ENCODE peak calls at places on chromosomes 11 and 22, in nine cellular contexts. V, G, P, L, O, H, S, R and X are unnamed samples. For H3K4me1, the result is how much of the 10 kb centered on the place peaks cover.

GRCh38 chr11:31160504-31161422 is 208.8 kb downstream of the DCDC1 start:
- DNase-seq in P (no peak), R (peak), H (no peak), L (peak), O (no peak), S (no peak), V (peak), G (no peak), X (no peak)

GRCh38 chr11:34654491-34655334 is 33.8 kb downstream of the EHF start:
- DNase-seq in S (no peak), O (peak), G (no peak), R (peak), L (peak), V (peak), P (no peak), H (peak), X (peak)

GRCh38 chr11:14544611-14545010 is 24.4 kb upstream of the PSMA1 start:
- DNase-seq in H (no peak), O (peak), P (no peak), S (no peak), V (no peak), L (no peak), G (no peak), R (peak), X (no peak)

GRCh38 chr11:36775157-36775556 is 177.1 kb upstream of the RAG2 start:
- DNase-seq in O (no peak), L (peak), P (no peak), R (peak), G (no peak), H (peak), V (peak), S (no peak), X (no peak)

GRCh38 chr11:1841511-1842148 is 2.8 kb downstream of the TNNI2 start:
- DNase-seq in L (no peak), S (peak), H (no peak), O (no peak), P (no peak), G (no peak), R (no peak), V (no peak), X (no peak)

GRCh38 chr11:103920449-103920848 is 116.0 kb upstream of the DDI1 start:
- DNase-seq in P (no peak), G (no peak), R (peak), V (no peak), S (no peak), H (peak), O (peak), L (no peak), X (no peak)

GRCh38 chr11:76030973-76031590 is 175.2 kb downstream of the WNT11 start:
- DNase-seq in O (peak), P (no peak), L (peak), G (no peak), S (no peak), R (peak), H (no peak), V (peak), X (no peak)

GRCh38 chr11:58058276-58059010 is 27.7 kb downstream of the OR6Q1 start:
- DNase-seq in V (peak), S (peak), H (no peak), L (peak), P (no peak), G (peak), R (no peak), O (no peak), X (peak)

GRCh38 chr11:88375927-88376470 is 38.5 kb upstream of the CTSC start:
- DNase-seq in S (no peak), P (no peak), H (no peak), V (no peak), L (no peak), O (no peak), R (no peak), G (no peak), X (no peak)

GRCh38 chr22:22976033-22976922 is 88.7 kb downstream of the IGLL5 start:
- DNase-seq in V (no peak), P (no peak), L (no peak), R (no peak), H (no peak), G (no peak), O (no peak), S (no peak), X (no peak)

GRCh38 chr11:128837627-128838026 is 29.5 kb downstream of the KCNJ1 start:
- DNase-seq in V (no peak), H (no peak), R (no peak), L (no peak), O (no peak), S (no peak), G (no peak), P (no peak), X (no peak)

DNA sequence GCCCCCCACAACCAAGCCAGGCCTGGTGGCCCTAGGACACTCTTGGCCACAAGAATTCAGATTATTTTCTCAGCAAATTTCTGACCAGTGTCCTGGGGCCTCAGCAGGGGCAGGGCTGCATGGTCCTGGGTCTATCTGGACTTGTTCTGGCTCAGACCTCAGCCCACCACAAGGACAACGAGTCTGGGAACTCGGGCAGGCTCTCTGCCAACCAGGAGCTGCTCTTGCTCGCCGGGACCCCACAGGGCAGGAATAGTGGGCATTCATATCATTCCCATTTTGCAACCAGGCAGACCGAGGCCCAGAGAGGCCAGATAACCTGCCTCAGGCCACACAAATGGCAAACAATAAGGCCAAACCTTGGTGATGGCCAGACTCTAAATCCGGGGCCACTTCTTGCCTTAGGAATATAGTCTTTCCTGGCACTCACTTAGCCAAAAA is 75.4 kb upstream of the WNT7B start:
- DNase-seq in S (peak), V (no peak), G (no peak), P (no peak), O (no peak), L (no peak), R (peak), H (peak), X (peak)
- H3K9ac ChIP-seq in S (peak), V (no peak), G (peak), P (peak), O (peak), L (peak), R (peak), H (peak), X (no peak)

DNA sequence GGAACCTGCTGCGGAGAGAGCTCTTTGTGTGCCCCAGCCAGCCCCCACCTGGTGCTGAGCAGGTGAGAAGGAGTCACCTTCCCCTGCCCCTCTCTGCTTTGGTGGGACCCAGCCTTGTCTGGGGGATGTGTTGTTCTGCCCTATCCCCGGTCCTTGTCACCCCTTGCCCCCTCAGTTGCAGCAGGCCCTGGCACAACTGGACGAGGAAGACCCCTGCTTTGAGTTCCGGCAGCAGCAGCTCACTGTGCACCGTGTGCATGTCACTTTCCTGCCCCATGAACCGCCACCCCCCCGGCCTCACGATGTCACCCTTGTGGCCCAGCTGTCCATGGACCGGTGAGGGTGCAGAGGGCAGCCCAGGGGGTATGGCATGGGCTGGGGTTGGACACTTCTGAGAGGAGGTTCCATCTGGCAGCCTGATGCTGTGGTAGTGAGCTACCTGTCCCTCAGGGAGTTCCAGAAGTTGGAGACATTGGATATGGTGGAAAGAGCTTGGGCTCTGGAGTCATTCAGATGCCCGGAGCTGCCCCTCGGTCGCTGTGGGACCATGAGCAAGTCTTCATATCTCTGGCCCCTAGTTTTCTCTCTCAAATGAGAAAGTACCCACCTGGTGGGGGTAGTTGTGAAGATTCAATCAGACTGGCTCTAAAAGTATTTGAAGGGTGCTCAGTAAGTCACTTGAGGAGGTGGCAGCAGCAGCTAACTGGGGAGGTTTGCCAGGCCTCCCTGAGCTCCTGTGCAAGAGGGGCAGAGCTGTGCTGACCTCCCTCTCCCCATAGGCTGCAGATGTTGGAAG is 4.3 kb downstream of the LARGE2 start:
- DNase-seq in V (no peak), O (no peak), S (peak), L (no peak), P (no peak), R (no peak), G (no peak), H (no peak), X (no peak)
- H3K4me1 ChIP-seq in V (under half), O (under half), S (under half), L (under half), P (under half), R (under half), G (under half), H (under half), X (under half)

GRCh38 chr22:29838599-29838956 is 504 bp upstream of the ASCC2 start:
- DNase-seq in G (no peak), S (no peak), L (no peak), R (no peak), O (no peak), V (no peak), P (no peak), H (no peak), X (no peak)

GRCh38 chr22:29846290-29846689 is 8.2 kb upstream of the ASCC2 start:
- DNase-seq in S (no peak), P (no peak), H (no peak), O (no peak), R (no peak), G (no peak), L (no peak), V (no peak), X (no peak)

GRCh38 chr22:29842172-29842571 is 4.1 kb upstream of the ASCC2 start:
- DNase-seq in L (peak), P (no peak), R (no peak), S (no peak), H (no peak), O (no peak), G (no peak), V (no peak), X (no peak)

GRCh38 chr22:29840498-29840897 is 2.4 kb upstream of the ASCC2 start:
- DNase-seq in R (peak), S (no peak), O (no peak), P (no peak), G (no peak), V (peak), H (no peak), L (no peak), X (no peak)

DNA sequence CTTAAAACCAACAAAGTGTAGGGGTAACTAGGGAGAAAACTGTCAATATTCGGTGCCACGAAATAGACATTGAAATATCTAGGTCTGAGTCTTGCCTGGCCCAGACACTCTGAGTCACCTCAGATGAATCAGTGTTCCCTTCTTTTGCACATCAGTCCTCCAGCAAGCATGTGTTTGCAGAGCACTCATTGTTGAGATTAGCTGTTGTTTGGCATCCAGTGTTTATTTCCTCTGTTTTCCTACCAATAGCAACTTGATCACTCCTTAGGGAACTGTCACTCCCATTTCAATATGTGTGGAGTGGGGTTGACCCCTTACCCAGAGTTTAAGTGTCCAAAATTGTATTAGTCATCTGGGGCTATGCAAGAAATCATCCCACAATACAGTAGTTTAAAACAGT is 4.7 kb upstream of the ASCC2 start:
- DNase-seq in S (no peak), P (no peak), V (peak), O (peak), G (no peak), H (peak), R (peak), L (peak), X (no peak)
- H3K9ac ChIP-seq in S (no peak), P (no peak), V (no peak), O (no peak), G (no peak), H (peak), R (peak), L (peak), X (no peak)

DNA sequence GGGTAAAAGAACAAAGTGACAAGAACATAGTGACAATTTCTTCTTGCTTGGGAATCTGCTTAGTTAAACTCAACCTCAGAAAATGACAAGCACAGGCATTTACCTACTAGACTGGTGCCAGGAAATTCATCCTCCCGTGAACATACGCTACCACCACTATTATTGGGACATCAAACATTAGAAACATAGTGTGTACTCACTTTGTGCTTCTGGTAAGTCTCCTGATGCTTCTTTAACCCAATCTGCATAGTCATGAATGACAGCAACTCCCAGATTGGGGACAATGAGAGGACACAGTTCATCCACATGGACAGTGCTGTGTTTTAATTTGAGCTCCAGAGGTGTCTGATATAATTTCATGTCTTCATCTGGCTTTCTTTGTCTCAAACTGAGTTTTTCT is 29.2 kb upstream of the CHRNA10 start:
- DNase-seq in O (no peak), R (no peak), L (no peak), S (no peak), P (no peak), G (no peak), V (no peak), H (no peak), X (no peak)
- H3K4me1 ChIP-seq in O (under half), R (under half), L (under half), S (under half), P (under half), G (under half), V (under half), H (under half), X (under half)

GRCh38 chr11:60367009-60367408 is 11.3 kb upstream of the MS4A7 start:
- DNase-seq in S (no peak), O (no peak), V (no peak), P (no peak), H (no peak), R (no peak), L (no peak), G (no peak), X (no peak)
- H3K9ac ChIP-seq in S (no peak), O (no peak), V (no peak), P (no peak), H (no peak), R (no peak), L (no peak), G (no peak), X (no peak)

GRCh38 chr22:46146329-46146728 is 4.0 kb upstream of the PPARA start:
- DNase-seq in O (no peak), V (no peak), G (no peak), R (no peak), S (peak), P (no peak), L (no peak), H (no peak), X (no peak)

GRCh38 chr22:46147061-46147460 is 3.3 kb upstream of the PPARA start:
- DNase-seq in P (no peak), O (no peak), H (no peak), L (no peak), R (no peak), S (peak), V (no peak), G (no peak), X (peak)

GRCh38 chr22:46143491-46144147 is 6.7 kb upstream of the PPARA start:
- DNase-seq in H (no peak), P (no peak), G (no peak), L (no peak), R (no peak), S (peak), V (no peak), O (no peak), X (peak)

GRCh38 chr22:46145896-46146295 is 4.4 kb upstream of the PPARA start:
- DNase-seq in L (no peak), O (no peak), H (no peak), P (no peak), G (no peak), S (peak), R (no peak), V (no peak), X (no peak)

GRCh38 chr22:46145361-46145851 is 4.9 kb upstream of the PPARA start:
- DNase-seq in V (no peak), S (peak), O (no peak), G (no peak), H (no peak), P (no peak), L (no peak), R (no peak), X (peak)
- H3K4me1 ChIP-seq in V (under half), S (under half), O (under half), G (under half), H (under half), P (under half), L (under half), R (under half), X (under half)

GRCh38 chr11:118537409-118537980 is 6.5 kb downstream of the TMEM25 start:
- DNase-seq in G (no peak), S (no peak), H (no peak), R (no peak), L (no peak), V (no peak), O (no peak), P (no peak), X (no peak)
- H3K9ac ChIP-seq in G (no peak), S (no peak), H (no peak), R (no peak), L (no peak), V (no peak), O (no peak), P (no peak), X (no peak)